ENCODE peak calls at places on chromosome 22, in four cellular contexts. One of them, this sample, is unnamed.

GRCh38 chr22:39567135-39567946 is 3.2 kb upstream of the CACNA1I start:
- DNase-seq in ELR: no peak
- DNase-seq in H9: no peak
- DNase-seq in stimulated activated CD4-positive, alpha-beta T cell treated with anti-CD3 and anti-CD28 coated beads, Interleukin-15, amount 100 ng/mL, for 1 hour: peak
- DNase-seq in this sample: no peak

GRCh38 chr22:48705917-48706605 is 1121.6 kb downstream of the BRD1 start:
- DNase-seq in ELR: no peak
- DNase-seq in stimulated activated CD4-positive, alpha-beta T cell treated with anti-CD3 and anti-CD28 coated beads, Interleukin-15, amount 100 ng/mL, for 1 hour: no peak
- DNase-seq in H9: no peak
- DNase-seq in this sample: no peak

GRCh38 chr22:33573479-33573878 is 346.8 kb downstream of the LARGE1 start:
- DNase-seq in ELR: no peak
- DNase-seq in H9: no peak
- DNase-seq in stimulated activated CD4-positive, alpha-beta T cell treated with anti-CD3 and anti-CD28 coated beads, Interleukin-15, amount 100 ng/mL, for 1 hour: no peak
- DNase-seq in this sample: no peak

GRCh38 chr22:37212174-37212906 is at the start of gene SSTR3:
- DNase-seq in ELR: no peak
- DNase-seq in H9: peak
- DNase-seq in stimulated activated CD4-positive, alpha-beta T cell treated with anti-CD3 and anti-CD28 coated beads, Interleukin-15, amount 100 ng/mL, for 1 hour: no peak
- DNase-seq in this sample: peak

GRCh38 chr22:47495102-47495501 is 732.7 kb downstream of the TBC1D22A start:
- DNase-seq in H9: no peak
- DNase-seq in stimulated activated CD4-positive, alpha-beta T cell treated with anti-CD3 and anti-CD28 coated beads, Interleukin-15, amount 100 ng/mL, for 1 hour: no peak
- DNase-seq in ELR: no peak
- DNase-seq in this sample: no peak

GRCh38 chr22:19747574-19747973 is 13.0 kb upstream of the TBX1 start:
- DNase-seq in stimulated activated CD4-positive, alpha-beta T cell treated with anti-CD3 and anti-CD28 coated beads, Interleukin-15, amount 100 ng/mL, for 1 hour: no peak
- DNase-seq in H9: no peak
- DNase-seq in ELR: no peak
- DNase-seq in this sample: no peak

GRCh38 chr22:33538277-33538885 is 381.9 kb downstream of the LARGE1 start:
- DNase-seq in ELR: no peak
- DNase-seq in stimulated activated CD4-positive, alpha-beta T cell treated with anti-CD3 and anti-CD28 coated beads, Interleukin-15, amount 100 ng/mL, for 1 hour: no peak
- DNase-seq in H9: no peak
- DNase-seq in this sample: no peak

GRCh38 chr22:48234011-48234410 is 1471.6 kb downstream of the TBC1D22A start:
- DNase-seq in H9: no peak
- DNase-seq in stimulated activated CD4-positive, alpha-beta T cell treated with anti-CD3 and anti-CD28 coated beads, Interleukin-15, amount 100 ng/mL, for 1 hour: no peak
- DNase-seq in ELR: no peak
- DNase-seq in this sample: peak

GRCh38 chr22:43706151-43706550 is 106.0 kb downstream of the EFCAB6 start:
- DNase-seq in ELR: no peak
- DNase-seq in H9: peak
- DNase-seq in stimulated activated CD4-positive, alpha-beta T cell treated with anti-CD3 and anti-CD28 coated beads, Interleukin-15, amount 100 ng/mL, for 1 hour: no peak
- DNase-seq in this sample: no peak

GRCh38 chr22:19892249-19892879 is 37.7 kb upstream of the GNB1L start:
- DNase-seq in ELR: peak
- DNase-seq in H9: no peak
- DNase-seq in stimulated activated CD4-positive, alpha-beta T cell treated with anti-CD3 and anti-CD28 coated beads, Interleukin-15, amount 100 ng/mL, for 1 hour: peak
- DNase-seq in this sample: no peak

GRCh38 chr22:49587421-49587820 is 240.3 kb downstream of the BRD1 start:
- DNase-seq in H9: no peak
- DNase-seq in stimulated activated CD4-positive, alpha-beta T cell treated with anti-CD3 and anti-CD28 coated beads, Interleukin-15, amount 100 ng/mL, for 1 hour: no peak
- DNase-seq in ELR: no peak
- DNase-seq in this sample: no peak

GRCh38 chr22:19178659-19179471 is at the start of gene SLC25A1:
- DNase-seq in stimulated activated CD4-positive, alpha-beta T cell treated with anti-CD3 and anti-CD28 coated beads, Interleukin-15, amount 100 ng/mL, for 1 hour: peak
- DNase-seq in H9: peak
- DNase-seq in ELR: peak
- DNase-seq in this sample: peak

GRCh38 chr22:47444746-47445065 is 682.3 kb downstream of the TBC1D22A start:
- DNase-seq in H9: no peak
- DNase-seq in ELR: no peak
- DNase-seq in stimulated activated CD4-positive, alpha-beta T cell treated with anti-CD3 and anti-CD28 coated beads, Interleukin-15, amount 100 ng/mL, for 1 hour: no peak
- DNase-seq in this sample: no peak

GRCh38 chr22:43789452-43789851 is 22.7 kb downstream of the EFCAB6 start:
- DNase-seq in stimulated activated CD4-positive, alpha-beta T cell treated with anti-CD3 and anti-CD28 coated beads, Interleukin-15, amount 100 ng/mL, for 1 hour: no peak
- DNase-seq in ELR: peak
- DNase-seq in H9: no peak
- DNase-seq in this sample: no peak

GRCh38 chr22:49810363-49811013 is 17.2 kb downstream of the BRD1 start:
- DNase-seq in ELR: no peak
- DNase-seq in stimulated activated CD4-positive, alpha-beta T cell treated with anti-CD3 and anti-CD28 coated beads, Interleukin-15, amount 100 ng/mL, for 1 hour: no peak
- DNase-seq in H9: no peak
- DNase-seq in this sample: no peak

GRCh38 chr22:34814260-34814659 is 251.7 kb upstream of the ISX start:
- DNase-seq in stimulated activated CD4-positive, alpha-beta T cell treated with anti-CD3 and anti-CD28 coated beads, Interleukin-15, amount 100 ng/mL, for 1 hour: no peak
- DNase-seq in ELR: no peak
- DNase-seq in H9: no peak
- DNase-seq in this sample: no peak

GRCh38 chr22:29146101-29146560 is 59.6 kb upstream of the EMID1 start:
- DNase-seq in H9: no peak
- DNase-seq in stimulated activated CD4-positive, alpha-beta T cell treated with anti-CD3 and anti-CD28 coated beads, Interleukin-15, amount 100 ng/mL, for 1 hour: no peak
- DNase-seq in ELR: no peak
- DNase-seq in this sample: peak

This sample was measured in ecto neural progenitor cell.